ENCODE peak calls at places on chromosomes 12 and 14, in eight cellular contexts. A is AG08395, B is psoas muscle, N is fibroblast of lung, M is HTR-8/SVneo, U is T-helper 1 cell, H is GM13976, S is right atrium auricular region. G is an unnamed sample.

GRCh38 chr12:92259852-92260251 is 114.2 kb upstream of the BTG1 start:
- DNase-seq in A (peak), B (no peak), N (no peak), M (no peak), U (no peak), H (no peak), S (no peak), G (no peak)

GRCh38 chr12:13066459-13066858 is 22.3 kb downstream of the FAM234B start:
- DNase-seq in A (no peak), B (no peak), N (no peak), M (no peak), U (no peak), H (no peak), S (no peak), G (no peak)

GRCh38 chr12:68406134-68406576 is 74.0 kb upstream of the MDM1 start:
- DNase-seq in A (peak), B (peak), N (peak), M (peak), U (no peak), H (no peak), S (peak), G (peak)

GRCh38 chr12:96177013-96177412 is 17.2 kb upstream of the ELK3 start:
- DNase-seq in A (peak), B (no peak), N (peak), M (no peak), U (no peak), H (no peak), S (no peak), G (no peak)

GRCh38 chr14:104262515-104263514 is 124.4 kb downstream of the KIF26A start:
- DNase-seq in A (no peak), B (no peak), N (no peak), M (no peak), U (no peak), H (no peak), S (peak), G (no peak)

GRCh38 chr12:84982888-84983287 is 53.2 kb downstream of the TSPAN19 start:
- DNase-seq in A (no peak), B (no peak), N (no peak), M (no peak), U (no peak), H (no peak), S (no peak), G (no peak)

GRCh38 chr14:37553935-37554550 is 41.0 kb downstream of the FOXA1 start:
- DNase-seq in A (no peak), B (no peak), N (no peak), M (no peak), U (no peak), H (no peak), S (no peak), G (no peak)

GRCh38 chr14:53551862-53552261 is 398.7 kb upstream of the DDHD1 start:
- DNase-seq in A (no peak), B (no peak), N (no peak), M (no peak), U (no peak), H (no peak), S (no peak), G (no peak)

GRCh38 chr12:94753071-94753779 is 102.9 kb upstream of the TMCC3 start:
- DNase-seq in A (no peak), B (peak), N (peak), M (no peak), U (no peak), H (no peak), S (peak), G (peak)

GRCh38 chr14:92690171-92691011 is 58.0 kb downstream of the LGMN start:
- DNase-seq in A (no peak), B (no peak), N (peak), M (peak), U (no peak), H (peak), S (no peak), G (peak)

G was measured in mesenchymal stem cell.